ENCODE peak calls at places on chromosomes 11 and 22, in five cellular contexts. One of them, this sample, is unnamed.

GRCh38 chr22:45201678-45202332 is 38.1 kb downstream of the NUP50 start:
- DNase-seq in T-helper 1 cell: no peak
- DNase-seq in hypothalamus: no peak
- DNase-seq in ELF-1: peak; percentile 54
- DNase-seq in SHP77: no peak
- DNase-seq in this sample: no peak

GRCh38 chr22:35531695-35532094 is 8.9 kb upstream of the RASD2 start:
- DNase-seq in T-helper 1 cell: no peak
- DNase-seq in hypothalamus: no peak
- DNase-seq in ELF-1: no peak
- DNase-seq in SHP77: no peak
- DNase-seq in this sample: no peak

GRCh38 chr11:76661835-76662434 is 8.6 kb downstream of the LRRC32 start:
- DNase-seq in T-helper 1 cell: no peak
- DNase-seq in hypothalamus: no peak
- DNase-seq in ELF-1: no peak
- DNase-seq in SHP77: no peak
- DNase-seq in this sample: no peak

GRCh38 chr11:2522636-2523255 is 77.9 kb downstream of the KCNQ1 start:
- DNase-seq in T-helper 1 cell: no peak
- DNase-seq in hypothalamus: no peak
- DNase-seq in ELF-1: no peak
- DNase-seq in SHP77: no peak
- DNase-seq in this sample: no peak

GRCh38 chr11:30683176-30683575 is 97.0 kb upstream of the MPPED2 start:
- DNase-seq in T-helper 1 cell: no peak
- DNase-seq in hypothalamus: no peak
- DNase-seq in ELF-1: no peak
- DNase-seq in SHP77: no peak
- DNase-seq in this sample: no peak

GRCh38 chr22:43862074-43862881 is at the start of gene SULT4A1:
- DNase-seq in T-helper 1 cell: no peak
- DNase-seq in hypothalamus: no peak
- DNase-seq in ELF-1: peak; percentile 52
- DNase-seq in SHP77: no peak
- DNase-seq in this sample: no peak

GRCh38 chr22:50414476-50415248 is 60.2 kb downstream of the SBF1 start:
- DNase-seq in T-helper 1 cell: no peak
- DNase-seq in hypothalamus: no peak
- DNase-seq in ELF-1: no peak
- DNase-seq in SHP77: no peak
- DNase-seq in this sample: no peak

GRCh38 chr11:132960273-132960672 is 572.0 kb downstream of the OPCML start:
- DNase-seq in T-helper 1 cell: no peak
- DNase-seq in hypothalamus: no peak
- DNase-seq in ELF-1: no peak
- DNase-seq in SHP77: no peak
- DNase-seq in this sample: no peak

GRCh38 chr22:45263790-45264269 is 20.9 kb upstream of the UPK3A start:
- DNase-seq in T-helper 1 cell: no peak
- DNase-seq in hypothalamus: peak; percentile 66
- DNase-seq in ELF-1: peak; percentile 91
- DNase-seq in SHP77: peak; percentile 90
- DNase-seq in this sample: no peak